ENCODE peak calls at places on chromosomes 1 and 21, in nine cellular contexts. W is non-pigmented ciliary epithelial cell; B is left ventricle myocardium inferior; E is activated T-cell treated with anti-CD3 and anti-CD28 coated beads for 24 hours; V is activated CD8-positive, alpha-beta memory T cell treated with anti-CD3 and anti-CD28 coated beads, Interleukin-2, amount 50 U/mL, for 48 hours; Q is stimulated activated effector memory CD8-positive, alpha-beta T cell treated with anti-CD3 and anti-CD28 coated beads, Interleukin-12 subunit alpha, Interleukin-12 subunit beta, amount 100 ng/mL, for 72 hours; U is H4; G is SK-N-DZ; R is NAMALWA. N is an unnamed sample.
A peak's percentile ranks its signal among the peaks of the same experiment; 100 is the strongest.

GRCh38 chr21:38989745-38990423 is 184.2 kb downstream of the ETS2 start:
- DNase-seq in E (no peak), B (no peak), U (peak; percentile 92), R (no peak), V (no peak), W (no peak), G (peak; percentile 58), Q (no peak), N (peak; percentile 64)

GRCh38 chr1:205456868-205457724 is 1.3 kb upstream of the BLACAT1 start:
- DNase-seq in E (no peak), G (peak; percentile 24), W (no peak), V (no peak), R (no peak), Q (no peak), U (no peak), B (no peak), N (no peak)

GRCh38 chr1:48810740-48811139 is 34.0 kb upstream of the BEND5 start:
- DNase-seq in R (no peak), W (no peak), Q (no peak), U (no peak), E (no peak), V (no peak), G (no peak), B (no peak), N (no peak)

GRCh38 chr21:27818847-27819246 is 852.0 kb upstream of the ADAMTS5 start:
- DNase-seq in W (no peak), E (no peak), U (peak; percentile 64), R (no peak), B (no peak), V (no peak), G (no peak), Q (no peak), N (no peak)

GRCh38 chr1:198902616-198903140 is 263.8 kb downstream of the PTPRC start:
- DNase-seq in V (no peak), B (no peak), E (no peak), Q (no peak), R (no peak), U (no peak), W (no peak), G (no peak), N (no peak)

GRCh38 chr1:22428672-22429071 is 23.0 kb upstream of the ZBTB40 start:
- DNase-seq in Q (peak; percentile 58), W (no peak), V (no peak), E (peak; percentile 15), R (peak; percentile 90), U (peak; percentile 71), G (peak; percentile 70), B (no peak), N (peak; percentile 52)

GRCh38 chr1:148315081-148315811 is 163.2 kb upstream of the NBPF11 start:
- DNase-seq in Q (no peak), W (no peak), V (no peak), G (no peak), R (no peak), B (no peak), U (peak; percentile 7), E (no peak), N (peak; percentile 32)

GRCh38 chr1:180042994-180043622 is 88.5 kb downstream of the CEP350 start:
- DNase-seq in W (peak; percentile 23), V (no peak), B (no peak), Q (no peak), R (no peak), E (no peak), U (no peak), G (no peak), N (no peak)

GRCh38 chr1:67333603-67334002 is 25.9 kb downstream of the IL12RB2 start:
- DNase-seq in U (no peak), E (no peak), W (no peak), Q (no peak), B (no peak), R (no peak), G (no peak), V (no peak), N (no peak)

GRCh38 chr1:50422946-50423669 is at the start of gene DMRTA2:
- DNase-seq in V (peak; percentile 65), E (no peak), G (peak; percentile 61), U (peak; percentile 66), Q (no peak), W (no peak), B (no peak), R (no peak), N (no peak)